ENCODE peak calls at places on chromosomes 7 and 10, in four cellular contexts. One of them, this sample, is unnamed.

GRCh38 chr10:30215131-30215530 is 133.9 kb downstream of the MTPAP start:
- DNase-seq in tibial artery: no peak
- DNase-seq in right lobe of liver: no peak
- DNase-seq in IMR-90: peak
- DNase-seq in this sample: peak

GRCh38 chr7:150407588-150408392 is 28.7 kb downstream of the ZNF775 start:
- DNase-seq in tibial artery: no peak
- DNase-seq in IMR-90: no peak
- DNase-seq in right lobe of liver: no peak
- DNase-seq in this sample: no peak

GRCh38 chr10:73251683-73252444 is 580 bp downstream of the MRPS16 start:
- DNase-seq in tibial artery: no peak
- DNase-seq in IMR-90: no peak
- DNase-seq in right lobe of liver: no peak
- DNase-seq in this sample: peak

GRCh38 chr10:83343676-83344075 is 795.6 kb upstream of the GHITM start:
- DNase-seq in tibial artery: no peak
- DNase-seq in IMR-90: no peak
- DNase-seq in right lobe of liver: no peak
- DNase-seq in this sample: peak

GRCh38 chr10:29841724-29842649 is 207.2 kb upstream of the SVIL start:
- DNase-seq in right lobe of liver: peak
- DNase-seq in tibial artery: peak
- DNase-seq in IMR-90: peak
- DNase-seq in this sample: peak

GRCh38 chr10:129755075-129756020 is 208.7 kb downstream of the EBF3 start:
- DNase-seq in tibial artery: no peak
- DNase-seq in right lobe of liver: peak
- DNase-seq in IMR-90: no peak
- DNase-seq in this sample: no peak

GRCh38 chr10:114402233-114402632 is 2.1 kb downstream of the AFAP1L2 start:
- DNase-seq in tibial artery: no peak
- DNase-seq in IMR-90: no peak
- DNase-seq in right lobe of liver: no peak
- DNase-seq in this sample: peak

GRCh38 chr10:6201511-6201975 is 1.2 kb upstream of the PFKFB3 start:
- DNase-seq in IMR-90: peak
- DNase-seq in right lobe of liver: peak
- DNase-seq in tibial artery: peak
- DNase-seq in this sample: peak

GRCh38 chr10:72328045-72328828 is 26.5 kb downstream of the DNAJB12 start:
- DNase-seq in right lobe of liver: peak
- DNase-seq in IMR-90: peak
- DNase-seq in tibial artery: peak
- DNase-seq in this sample: peak

GRCh38 chr10:48197236-48197899 is 77.1 kb downstream of the FRMPD2 start:
- DNase-seq in tibial artery: no peak
- DNase-seq in IMR-90: no peak
- DNase-seq in right lobe of liver: no peak
- DNase-seq in this sample: no peak

GRCh38 chr10:52949899-52950298 is 177.3 kb upstream of the MBL2 start:
- DNase-seq in tibial artery: no peak
- DNase-seq in IMR-90: no peak
- DNase-seq in right lobe of liver: no peak
- DNase-seq in this sample: no peak
- TF ChIP-seq CTCF in tibial artery: no peak
- TF ChIP-seq CTCF in IMR-90: no peak
- TF ChIP-seq CTCF in right lobe of liver: peak
- TF ChIP-seq CTCF in this sample: no peak

GRCh38 chr10:21330628-21331020 is 194.9 kb downstream of the SKIDA1 start:
- DNase-seq in tibial artery: no peak
- DNase-seq in right lobe of liver: no peak
- DNase-seq in IMR-90: no peak
- DNase-seq in this sample: no peak

GRCh38 chr10:21337171-21337792 is 188.2 kb downstream of the SKIDA1 start:
- DNase-seq in right lobe of liver: no peak
- DNase-seq in tibial artery: no peak
- DNase-seq in IMR-90: no peak
- DNase-seq in this sample: no peak

GRCh38 chr10:21340341-21340740 is 185.1 kb downstream of the SKIDA1 start:
- DNase-seq in tibial artery: no peak
- DNase-seq in right lobe of liver: no peak
- DNase-seq in IMR-90: no peak
- DNase-seq in this sample: no peak

GRCh38 chr10:21334891-21335696 is 190.4 kb downstream of the SKIDA1 start:
- DNase-seq in tibial artery: peak
- DNase-seq in IMR-90: peak
- DNase-seq in right lobe of liver: no peak
- DNase-seq in this sample: peak

DNA sequence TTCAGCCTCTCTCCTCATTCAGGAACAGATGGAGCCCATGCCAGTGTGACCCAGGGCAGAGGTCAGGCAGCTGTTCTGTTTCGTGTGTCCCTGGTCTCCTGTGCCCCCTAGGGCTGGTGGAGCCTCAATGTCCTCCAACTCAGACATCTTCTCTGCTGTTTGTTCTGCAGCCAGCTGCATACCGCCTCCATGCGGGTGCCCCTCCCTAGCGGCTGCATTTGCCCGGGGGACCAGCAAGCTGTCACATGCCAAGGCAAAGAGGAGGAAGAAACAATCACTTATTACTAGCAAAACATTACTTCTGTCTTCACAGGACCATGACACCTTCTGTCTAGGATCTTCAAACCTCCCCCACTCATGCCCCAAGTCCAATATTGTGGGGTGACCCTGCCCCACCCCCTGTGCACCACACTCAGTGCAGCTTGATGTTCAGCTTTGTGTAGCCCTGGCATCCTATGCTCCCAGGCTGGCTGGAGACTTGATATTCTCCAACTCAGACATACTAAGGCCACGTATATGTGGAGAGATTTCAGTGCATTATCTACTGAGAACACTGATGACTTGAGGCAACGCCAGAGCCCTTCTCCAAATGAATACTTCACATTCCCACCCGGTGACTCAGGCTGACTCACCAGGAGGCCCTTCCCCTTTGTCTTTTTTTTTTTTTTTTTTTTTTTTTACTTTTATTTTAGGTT is 188.9 kb downstream of the SKIDA1 start:
- DNase-seq in tibial artery: no peak
- DNase-seq in IMR-90: peak
- DNase-seq in right lobe of liver: peak
- DNase-seq in this sample: peak
- TF ChIP-seq CTCF in tibial artery: no peak
- TF ChIP-seq CTCF in IMR-90: no peak
- TF ChIP-seq CTCF in right lobe of liver: no peak
- TF ChIP-seq CTCF in this sample: no peak

DNA sequence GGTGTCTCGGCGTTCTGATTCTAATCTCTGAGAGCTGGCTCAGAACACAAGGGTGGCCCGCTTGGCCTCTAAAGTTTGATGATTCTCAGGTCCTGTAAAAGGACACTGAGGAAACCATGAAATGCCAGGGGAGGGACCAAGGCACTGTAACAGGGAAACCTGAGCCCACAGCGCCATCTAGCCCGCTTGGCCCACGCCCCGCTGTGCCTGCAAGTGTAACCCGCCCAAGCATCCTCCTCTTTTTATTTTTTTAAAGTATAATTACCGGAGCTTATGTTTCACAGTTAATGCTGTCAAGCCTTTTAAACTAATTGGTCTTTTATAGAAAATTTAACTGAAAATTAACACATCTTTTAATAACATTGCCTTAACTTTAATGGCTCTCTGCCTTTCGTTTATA is 734.7 kb downstream of the KCNMA1 start:
- DNase-seq in IMR-90: no peak
- DNase-seq in tibial artery: no peak
- DNase-seq in right lobe of liver: no peak
- DNase-seq in this sample: peak
- TF ChIP-seq CTCF in IMR-90: no peak
- TF ChIP-seq CTCF in tibial artery: no peak
- TF ChIP-seq CTCF in right lobe of liver: peak
- TF ChIP-seq CTCF in this sample: no peak

GRCh38 chr7:2641406-2642393 is 9.9 kb downstream of the TTYH3 start:
- DNase-seq in tibial artery: peak
- DNase-seq in IMR-90: peak
- DNase-seq in right lobe of liver: peak
- DNase-seq in this sample: peak

GRCh38 chr7:2645274-2645868 is 13.6 kb downstream of the TTYH3 start:
- DNase-seq in IMR-90: no peak
- DNase-seq in tibial artery: no peak
- DNase-seq in right lobe of liver: no peak
- DNase-seq in this sample: no peak

GRCh38 chr7:2646336-2646679 is 14.5 kb downstream of the TTYH3 start:
- DNase-seq in tibial artery: no peak
- DNase-seq in IMR-90: no peak
- DNase-seq in right lobe of liver: no peak
- DNase-seq in this sample: no peak

GRCh38 chr7:2644514-2645273 is 12.9 kb downstream of the TTYH3 start:
- DNase-seq in tibial artery: no peak
- DNase-seq in IMR-90: no peak
- DNase-seq in right lobe of liver: no peak
- DNase-seq in this sample: no peak

DNA sequence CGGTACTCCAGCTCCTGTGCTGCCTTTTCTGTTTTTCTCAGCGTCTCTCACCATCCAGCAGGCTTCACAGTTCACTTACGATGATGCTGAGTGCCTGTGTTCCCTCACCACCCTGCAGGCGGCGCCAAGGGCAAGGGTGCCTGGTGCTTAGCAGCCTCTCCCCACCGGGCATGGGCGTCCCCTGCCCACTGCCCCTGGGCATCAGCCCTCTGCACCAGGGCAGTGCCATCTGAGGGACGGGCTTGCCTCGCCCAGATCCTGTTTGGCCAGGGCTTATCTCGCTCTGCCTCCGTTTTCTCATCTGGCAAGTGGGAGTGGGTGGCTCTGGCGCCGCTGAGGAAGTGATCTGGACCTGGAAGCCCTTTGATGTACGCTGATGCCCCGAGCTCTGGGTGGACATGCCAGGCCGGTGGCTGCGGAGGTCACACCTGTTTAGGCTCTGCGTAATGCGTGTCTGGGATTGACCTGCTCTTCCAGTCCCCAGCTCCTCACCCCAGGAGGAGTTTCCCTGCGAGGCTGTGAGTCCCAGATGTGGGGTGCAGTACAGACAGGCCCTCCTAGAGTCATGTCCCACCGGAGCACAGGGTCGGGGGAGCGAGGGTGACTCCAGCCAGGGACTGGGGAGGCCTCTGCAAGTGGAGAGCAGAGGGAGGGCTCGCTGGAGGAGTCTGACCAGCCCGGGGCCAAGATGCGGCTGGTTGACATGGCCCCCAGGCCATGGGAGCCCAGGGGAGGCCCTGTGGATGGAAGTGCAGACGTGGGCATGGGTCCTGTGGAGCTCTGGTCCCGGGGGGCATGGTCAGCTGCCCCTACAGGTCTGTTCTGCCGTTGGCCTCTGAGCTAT is 11.8 kb downstream of the TTYH3 start:
- DNase-seq in tibial artery: no peak
- DNase-seq in right lobe of liver: no peak
- DNase-seq in IMR-90: no peak
- DNase-seq in this sample: no peak
- TF ChIP-seq CTCF in tibial artery: no peak
- TF ChIP-seq CTCF in right lobe of liver: peak
- TF ChIP-seq CTCF in IMR-90: peak
- TF ChIP-seq CTCF in this sample: no peak

GRCh38 chr10:100896876-100897461 is 15.8 kb upstream of the SLF2 start:
- DNase-seq in right lobe of liver: no peak
- DNase-seq in tibial artery: no peak
- DNase-seq in IMR-90: peak
- DNase-seq in this sample: peak
- TF ChIP-seq CTCF in right lobe of liver: no peak
- TF ChIP-seq CTCF in tibial artery: no peak
- TF ChIP-seq CTCF in IMR-90: no peak
- TF ChIP-seq CTCF in this sample: no peak

This sample was measured in fibroblast of lung.